ENCODE peak calls at places on chromosomes 12 and 14, in five cellular contexts. U is BJ; E is choroid plexus epithelial cell; A is body of pancreas; B is CD8-positive, alpha-beta memory T cell. Q is an unnamed sample.
A peak's percentile ranks its signal among the peaks of the same experiment; 100 is the strongest.

GRCh38 chr14:22272408-22272807 is 316.6 kb downstream of the DAD1 start:
- DNase-seq in B (no peak), A (no peak), U (no peak), E (no peak), Q (no peak)

GRCh38 chr14:38078393-38078792 is 129.3 kb upstream of the SSTR1 start:
- DNase-seq in U (no peak), B (peak; percentile 45), A (peak; percentile 12), E (no peak), Q (no peak)

GRCh38 chr12:124744659-124745467 is 118.8 kb downstream of the SCARB1 start:
- DNase-seq in B (no peak), E (peak; percentile 49), A (no peak), U (no peak), Q (no peak)

GRCh38 chr12:9727813-9728212 is 5.1 kb downstream of the CLECL1 start:
- DNase-seq in B (no peak), U (no peak), E (no peak), A (no peak), Q (no peak)

GRCh38 chr14:89425931-89426330 is 8.9 kb upstream of the FOXN3 start:
- DNase-seq in U (peak; percentile 97), A (no peak), E (peak; percentile 95), B (no peak), Q (no peak)

GRCh38 chr12:85866929-85867776 is 6.9 kb upstream of the NTS start:
- DNase-seq in U (no peak), E (peak; percentile 85), B (no peak), A (peak; percentile 63), Q (peak; percentile 14)

GRCh38 chr12:31034372-31034771 is 39.3 kb upstream of the DDX11 start:
- DNase-seq in A (no peak), E (no peak), B (no peak), U (no peak), Q (no peak)

GRCh38 chr14:104845834-104846441 is 19.1 kb upstream of the CEP170B start:
- DNase-seq in B (no peak), A (no peak), U (no peak), E (no peak), Q (no peak)

GRCh38 chr12:49838973-49839633 is 3.8 kb downstream of the BCDIN3D start:
- DNase-seq in B (no peak), E (peak; percentile 72), A (peak; percentile 35), U (no peak), Q (no peak)

GRCh38 chr14:83548061-83548839 is 1981.7 kb upstream of the FLRT2 start:
- DNase-seq in B (no peak), A (no peak), E (peak; percentile 95), U (no peak), Q (no peak)

GRCh38 chr12:88453323-88453722 is 126.9 kb downstream of the KITLG start:
- DNase-seq in U (no peak), A (no peak), E (peak; percentile 41), B (no peak), Q (no peak)

GRCh38 chr12:27285395-27285794 is 41.3 kb downstream of the STK38L start:
- DNase-seq in B (no peak), U (no peak), E (peak; percentile 35), A (no peak), Q (no peak)
- H3K4me3 ChIP-seq in B (no peak overlapping the region), U (no peak overlapping the region), E (no peak overlapping the region), A (no peak overlapping the region), Q (no peak overlapping the region)

DNA sequence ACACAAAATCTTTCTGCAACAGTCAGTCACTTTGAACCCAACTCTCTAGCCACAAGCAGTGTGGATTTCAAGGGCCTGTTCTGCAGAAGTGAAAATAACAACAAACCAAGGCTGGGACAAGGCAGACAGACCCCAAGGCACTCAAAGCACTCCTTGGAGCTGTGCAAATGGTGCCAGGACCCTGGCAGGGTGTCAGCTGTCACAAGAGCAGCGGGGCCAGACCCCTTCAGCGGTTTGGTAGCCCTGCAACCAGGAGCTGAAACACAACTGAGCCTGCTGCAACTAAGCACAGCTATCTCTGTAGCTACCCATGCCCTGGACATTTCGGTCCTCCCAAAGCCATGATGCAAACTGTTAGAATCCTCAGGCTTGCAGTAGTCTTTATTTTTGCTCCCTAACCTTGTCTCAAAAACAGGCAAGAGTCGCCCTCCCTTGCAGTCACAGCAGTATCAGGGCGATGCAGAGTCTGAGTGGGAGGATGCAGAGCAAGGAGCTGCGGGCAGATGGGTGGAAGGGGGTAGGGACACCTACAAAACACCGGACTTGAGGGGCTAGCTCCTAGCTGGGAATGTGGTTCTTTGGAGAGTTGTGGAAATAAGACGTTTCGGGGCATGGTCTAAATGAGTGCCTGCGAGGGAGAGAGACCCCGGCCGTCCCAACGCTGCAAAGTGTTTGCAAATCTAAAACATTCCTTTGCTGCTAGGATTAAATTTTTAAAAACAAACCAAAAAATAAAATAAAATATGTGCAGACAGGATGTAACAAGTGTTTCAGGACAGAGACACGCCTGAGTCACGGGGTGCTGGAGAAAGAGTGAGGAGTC is 1.1 kb downstream of the NUAK1 start:
- DNase-seq in A (no peak), B (no peak), U (no peak), E (peak; percentile 34), Q (no peak)
- H3K4me3 ChIP-seq in A (no peak overlapping the region), B (no peak overlapping the region), U (peak overlapping the region; percentile 85), E (peak overlapping the region; percentile 78), Q (no peak overlapping the region)

DNA sequence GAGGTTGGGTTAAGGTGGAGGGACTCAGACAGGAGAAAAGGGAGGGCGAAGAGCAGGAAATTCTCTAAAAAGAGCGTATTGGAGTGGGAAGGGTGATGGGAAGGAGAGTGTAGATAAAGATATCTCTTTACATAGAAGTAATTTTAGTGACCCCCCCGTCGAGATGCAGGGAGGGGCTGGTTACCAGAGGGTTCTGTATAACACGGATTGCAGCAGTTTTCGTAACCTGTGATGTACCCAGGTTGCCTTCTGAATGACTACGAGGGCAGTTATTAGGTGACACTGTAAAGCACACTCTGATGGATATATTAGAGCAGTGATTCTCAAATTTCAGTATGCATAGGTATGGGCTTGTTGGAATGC is 443 bp downstream of the DNAL1 start:
- DNase-seq in E (no peak), B (no peak), A (no peak), U (no peak), Q (no peak)
- H3K4me3 ChIP-seq in E (peak overlapping the region; percentile 97), B (peak overlapping the region; percentile 86), A (peak overlapping the region; percentile 92), U (peak overlapping the region; percentile 88), Q (peak overlapping the region; percentile 93)

GRCh38 chr14:73211251-73211650 is 26.1 kb upstream of the PAPLN start:
- DNase-seq in U (no peak), E (no peak), B (no peak), A (no peak), Q (no peak)

GRCh38 chr14:73207615-73208014 is 29.7 kb upstream of the PAPLN start:
- DNase-seq in B (no peak), A (no peak), E (no peak), U (no peak), Q (no peak)

GRCh38 chr14:73208390-73208789 is 28.9 kb upstream of the PAPLN start:
- DNase-seq in U (no peak), E (no peak), A (no peak), B (no peak), Q (no peak)

GRCh38 chr14:73209943-73210342 is 27.4 kb upstream of the PAPLN start:
- DNase-seq in E (peak; percentile 84), U (no peak), A (no peak), B (no peak), Q (no peak)

GRCh38 chr14:73208846-73209245 is 28.5 kb upstream of the PAPLN start:
- DNase-seq in B (no peak), U (no peak), A (no peak), E (no peak), Q (no peak)
- H3K4me3 ChIP-seq in B (no peak overlapping the region), U (no peak overlapping the region), A (no peak overlapping the region), E (no peak overlapping the region), Q (no peak overlapping the region)

GRCh38 chr12:113222730-113223531 is 1.7 kb downstream of the TPCN1 start:
- DNase-seq in U (peak; percentile 58), A (peak; percentile 87), B (no peak), E (peak; percentile 94), Q (peak; percentile 92)
- H3K4me3 ChIP-seq in U (peak overlapping the region; percentile 65), A (no peak overlapping the region), B (peak overlapping the region; percentile 81), E (peak overlapping the region; percentile 88), Q (peak overlapping the region; percentile 73)

GRCh38 chr12:2306686-2307249 is 254.0 kb downstream of the CACNA1C start:
- DNase-seq in A (no peak), U (no peak), E (no peak), B (no peak), Q (no peak)
- H3K4me3 ChIP-seq in A (no peak overlapping the region), U (no peak overlapping the region), E (no peak overlapping the region), B (no peak overlapping the region), Q (no peak overlapping the region)

GRCh38 chr12:96698965-96699364 is 208.1 kb upstream of the NEDD1 start:
- DNase-seq in B (no peak), A (no peak), E (no peak), U (no peak), Q (no peak)

DNA sequence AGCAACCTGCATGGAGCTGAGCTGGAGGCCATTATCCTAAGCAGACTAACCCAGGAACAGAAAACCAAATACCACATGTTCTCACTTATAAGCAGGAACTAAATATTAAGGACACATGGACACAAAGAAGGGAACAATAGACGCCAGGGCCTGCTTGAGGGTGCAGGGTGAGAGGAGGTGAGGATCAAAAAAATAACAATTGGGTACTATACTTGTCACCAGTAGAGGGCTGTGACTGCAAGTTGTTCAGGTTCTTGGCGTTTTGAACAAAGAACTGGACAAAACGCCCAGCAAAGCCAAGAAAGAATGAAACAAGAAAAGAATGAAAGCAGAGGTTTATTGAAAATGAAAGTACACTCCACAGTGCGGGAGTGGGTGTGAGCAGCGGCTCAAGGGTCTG is 208.5 kb upstream of the NEDD1 start:
- DNase-seq in E (peak; percentile 3), U (no peak), A (no peak), B (no peak), Q (no peak)
- H3K4me3 ChIP-seq in E (no peak overlapping the region), U (no peak overlapping the region), A (no peak overlapping the region), B (no peak overlapping the region), Q (peak overlapping the region; percentile 4)

GRCh38 chr12:51393676-51394545 is 2.7 kb upstream of the GALNT6 start:
- DNase-seq in A (no peak), E (peak; percentile 59), U (peak; percentile 90), B (peak; percentile 14), Q (no peak)
- H3K4me3 ChIP-seq in A (no peak overlapping the region), E (no peak overlapping the region), U (no peak overlapping the region), B (peak overlapping the region; percentile 53), Q (no peak overlapping the region)